ENCODE peak calls at places on chromosomes 5 and 9, in five cellular contexts. K, Y, P, J and I are unnamed samples.

GRCh38 chr9:98783518-98784226 is 12.7 kb downstream of the ANKS6 start:
- ATAC-seq in P (no peak), K (no peak), J (no peak), Y (no peak), I (no peak)

GRCh38 chr9:91923145-91923544 is 26.9 kb downstream of the ROR2 start:
- ATAC-seq in K (no peak), Y (no peak), J (no peak), P (no peak), I (no peak)

GRCh38 chr5:122924719-122925395 is 79.4 kb downstream of the SNX24 start:
- ATAC-seq in Y (no peak), P (no peak), K (no peak), J (no peak), I (no peak)

GRCh38 chr5:54577542-54577941 is 60.0 kb downstream of the SNX18 start:
- ATAC-seq in P (no peak), K (peak), J (no peak), Y (no peak), I (no peak)

GRCh38 chr5:140249536-140249935 is 53.4 kb downstream of the PFDN1 start:
- ATAC-seq in P (no peak), J (peak), K (no peak), Y (no peak), I (no peak)

GRCh38 chr5:39411051-39411450 is 13.7 kb downstream of the DAB2 start:
- ATAC-seq in J (no peak), K (peak), P (no peak), Y (peak), I (peak)

GRCh38 chr5:159695741-159696294 is 220.5 kb upstream of the ADRA1B start:
- ATAC-seq in Y (no peak), J (no peak), P (no peak), K (no peak), I (no peak)

GRCh38 chr5:73321757-73322452 is 126.7 kb downstream of the FOXD1 start:
- ATAC-seq in P (no peak), J (no peak), K (no peak), Y (no peak), I (no peak)

GRCh38 chr5:107874810-107875209 is 204.1 kb upstream of the EFNA5 start:
- ATAC-seq in K (no peak), J (no peak), P (no peak), Y (no peak), I (no peak)

GRCh38 chr9:109047259-109047658 is 34.0 kb upstream of the CTNNAL1 start:
- ATAC-seq in K (no peak), J (no peak), P (no peak), Y (no peak), I (no peak)

GRCh38 chr9:14170973-14171596 is 142.9 kb downstream of the NFIB start:
- ATAC-seq in J (peak), P (no peak), Y (no peak), K (no peak), I (no peak)

GRCh38 chr5:68196876-68197275 is 18.7 kb upstream of the PIK3R1 start:
- ATAC-seq in J (peak), K (peak), Y (peak), P (no peak), I (peak)

GRCh38 chr9:1216532-1216931 is 166.4 kb downstream of the DMRT2 start:
- ATAC-seq in J (no peak), K (no peak), P (no peak), Y (no peak), I (no peak)

GRCh38 chr9:89687848-89688247 is 83.0 kb downstream of the GADD45G start:
- ATAC-seq in K (no peak), J (no peak), P (no peak), Y (no peak), I (no peak)

GRCh38 chr9:86529496-86530275 is 175.5 kb upstream of the TUT7 start:
- ATAC-seq in Y (no peak), K (no peak), P (no peak), J (no peak), I (no peak)

GRCh38 chr5:39137391-39138181 is 63.4 kb upstream of the RICTOR start:
- ATAC-seq in J (no peak), P (no peak), K (no peak), Y (no peak), I (no peak)

GRCh38 chr9:72149231-72149975 is at the start of gene GDA:
- ATAC-seq in Y (peak), P (peak), K (peak), J (peak), I (no peak)

GRCh38 chr9:109801484-109801883 is 21.5 kb downstream of the PALM2AKAP2 start:
- ATAC-seq in Y (peak), J (no peak), K (no peak), P (no peak), I (no peak)

GRCh38 chr9:33436445-33436844 is 10.9 kb downstream of the AQP3 start:
- ATAC-seq in K (peak), J (no peak), Y (peak), P (no peak), I (no peak)

GRCh38 chr5:3858524-3858923 is 262.9 kb downstream of the IRX1 start:
- ATAC-seq in J (no peak), P (no peak), Y (no peak), K (no peak), I (no peak)

GRCh38 chr5:52693279-52693678 is 94.4 kb upstream of the ITGA1 start:
- ATAC-seq in K (peak), J (peak), Y (peak), P (no peak), I (no peak)

GRCh38 chr5:16886793-16887345 is 49.2 kb downstream of the MYO10 start:
- ATAC-seq in J (no peak), Y (no peak), P (no peak), K (no peak), I (no peak)

GRCh38 chr5:68033961-68034581 is 181.5 kb upstream of the PIK3R1 start:
- ATAC-seq in P (peak), Y (no peak), K (peak), J (no peak), I (peak)

GRCh38 chr9:112863214-112863613 is 27.5 kb downstream of the SLC46A2 start:
- ATAC-seq in P (no peak), Y (peak), J (no peak), K (peak), I (no peak)

GRCh38 chr5:9483779-9484178 is 62.1 kb downstream of the SEMA5A start:
- ATAC-seq in P (no peak), J (no peak), Y (no peak), K (no peak), I (no peak)

GRCh38 chr9:107542814-107543213 is 53.2 kb upstream of the KLF4 start:
- ATAC-seq in K (no peak), Y (no peak), P (no peak), J (no peak), I (no peak)

GRCh38 chr9:90099262-90099982 is 494.6 kb downstream of the GADD45G start:
- ATAC-seq in J (peak), K (peak), Y (peak), P (no peak), I (peak)

GRCh38 chr9:127505396-127506116 is 54.2 kb downstream of the LRSAM1 start:
- ATAC-seq in P (no peak), Y (peak), J (peak), K (peak), I (no peak)

GRCh38 chr5:97019435-97020117 is 83.7 kb downstream of the LNPEP start:
- ATAC-seq in P (no peak), K (peak), J (no peak), Y (no peak), I (peak)

GRCh38 chr5:126446498-126447224 is 23.5 kb downstream of the GRAMD2B start:
- ATAC-seq in Y (no peak), P (no peak), J (peak), K (peak), I (no peak)

GRCh38 chr5:176579323-176579722 is 30.2 kb downstream of the CDHR2 start:
- ATAC-seq in Y (no peak), K (no peak), J (no peak), P (no peak), I (no peak)

GRCh38 chr9:28538132-28538531 is 964.9 kb upstream of the C9orf72 start:
- ATAC-seq in Y (no peak), P (no peak), K (no peak), J (no peak), I (no peak)

GRCh38 chr9:130693101-130693425 is 517 bp upstream of the EXOSC2 start:
- ATAC-seq in P (peak), Y (no peak), J (no peak), K (no peak), I (no peak)

GRCh38 chr5:67815455-67816391 is 399.8 kb upstream of the PIK3R1 start:
- ATAC-seq in P (peak), Y (peak), K (peak), J (peak), I (peak)

GRCh38 chr9:6845881-6846280 is 88.1 kb downstream of the KDM4C start:
- ATAC-seq in Y (peak), K (peak), P (no peak), J (no peak), I (no peak)

GRCh38 chr5:179263391-179264052 is 81.7 kb downstream of the ADAMTS2 start:
- ATAC-seq in K (no peak), Y (no peak), J (no peak), P (no peak), I (no peak)

GRCh38 chr5:179262126-179262920 is 82.9 kb downstream of the ADAMTS2 start:
- ATAC-seq in K (no peak), Y (no peak), J (no peak), P (no peak), I (no peak)

GRCh38 chr5:179259731-179260323 is 85.4 kb downstream of the ADAMTS2 start:
- ATAC-seq in K (no peak), J (no peak), P (no peak), Y (no peak), I (no peak)

GRCh38 chr5:179260324-179261070 is 84.8 kb downstream of the ADAMTS2 start:
- ATAC-seq in K (no peak), Y (no peak), P (no peak), J (no peak), I (no peak)

DNA sequence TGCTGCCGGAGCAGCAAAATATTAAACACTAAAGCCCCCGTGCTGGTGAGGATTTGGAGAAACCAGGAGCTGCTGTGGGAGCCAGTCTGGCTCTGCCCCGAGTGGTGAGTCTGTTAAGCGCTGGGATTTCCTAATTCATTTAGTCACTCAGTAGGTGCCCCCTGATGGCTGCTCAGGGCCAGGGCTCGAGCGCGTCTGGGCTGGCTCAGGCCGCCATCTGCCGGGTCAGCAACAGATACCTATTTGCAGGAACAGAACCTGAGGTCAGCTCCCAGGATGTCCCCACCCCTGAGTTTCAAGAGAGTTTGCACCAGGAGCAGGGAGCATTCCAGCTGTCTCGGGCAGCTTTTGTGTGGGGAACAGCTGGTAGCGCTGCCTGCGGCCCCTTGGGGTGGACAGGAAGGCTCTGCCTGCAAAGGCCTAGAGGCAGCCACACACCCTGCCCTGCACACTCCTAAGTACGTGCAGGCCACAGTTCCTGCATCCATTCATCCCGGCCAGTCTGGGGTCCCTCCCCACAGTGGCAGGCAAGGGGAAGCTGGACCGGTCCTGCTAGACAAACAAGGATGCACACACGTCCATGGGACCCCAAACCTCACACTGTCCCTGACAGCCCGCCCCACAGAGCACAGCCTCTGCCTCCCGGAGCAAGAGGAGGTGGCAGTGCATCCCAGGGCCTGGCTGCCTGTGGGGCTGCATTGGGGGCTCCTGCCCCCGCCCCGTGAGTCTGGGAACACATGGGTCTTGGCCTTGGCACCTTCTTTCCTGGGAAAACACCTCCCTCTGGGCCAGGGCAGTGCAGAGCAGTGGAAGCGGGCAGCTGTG is 83.7 kb downstream of the ADAMTS2 start:
- ATAC-seq in K (no peak), J (no peak), P (no peak), Y (no peak), I (no peak)
- TF ChIP-seq CTCF in K (no peak), J (no peak), P (no peak), Y (no peak), I (peak)

DNA sequence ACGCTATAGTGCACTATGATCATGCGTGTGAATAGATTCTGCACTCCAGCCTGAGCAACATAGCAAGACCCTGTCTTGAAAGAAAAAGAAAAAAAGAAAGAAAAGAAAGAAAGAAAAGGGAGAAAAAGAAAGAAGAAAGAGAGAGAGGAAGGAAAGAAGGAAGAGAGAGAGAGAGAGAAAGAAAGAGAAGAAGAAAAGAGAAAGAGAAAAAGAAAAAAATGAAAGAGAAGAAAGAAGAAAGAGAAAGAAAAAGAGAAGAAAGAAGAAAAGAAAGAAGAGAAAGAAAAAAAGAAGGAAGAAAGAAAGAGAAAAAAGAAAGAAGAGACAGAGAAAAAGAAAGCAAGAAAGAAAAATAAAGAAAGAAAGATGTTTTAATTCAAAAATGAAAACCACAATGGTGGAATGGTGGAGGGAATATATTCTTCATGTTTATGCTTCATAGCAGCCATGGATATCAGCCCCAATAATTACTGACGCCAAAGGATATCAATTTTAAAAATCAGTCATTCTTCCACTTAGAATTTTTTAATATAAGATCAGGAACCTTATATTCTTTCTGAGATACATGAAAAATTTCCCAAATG is 168.7 kb upstream of the TBCA start:
- ATAC-seq in K (no peak), J (no peak), Y (no peak), P (no peak), I (no peak)
- TF ChIP-seq CTCF in K (no peak), J (no peak), Y (no peak), P (no peak), I (no peak)

GRCh38 chr5:76270214-76270613 is 132.9 kb upstream of the IQGAP2 start:
- ATAC-seq in K (peak), Y (no peak), J (peak), P (no peak), I (no peak)
- TF ChIP-seq CTCF in K (no peak), Y (no peak), J (no peak), P (no peak), I (no peak)

GRCh38 chr5:150163547-150164059 is 3.0 kb upstream of the CDX1 start:
- ATAC-seq in P (no peak), Y (peak), K (peak), J (no peak), I (peak)
- TF ChIP-seq CTCF in P (no peak), Y (no peak), K (no peak), J (no peak), I (no peak)

GRCh38 chr5:95883185-95884020 is 60.9 kb upstream of the GLRX start:
- ATAC-seq in P (no peak), Y (peak), J (peak), K (no peak), I (no peak)
- TF ChIP-seq CTCF in P (no peak), Y (no peak), J (no peak), K (no peak), I (no peak)

GRCh38 chr5:146646441-146646840 is 130.5 kb upstream of the GPR151 start:
- ATAC-seq in P (no peak), Y (no peak), J (no peak), K (no peak), I (no peak)
- TF ChIP-seq CTCF in P (no peak), Y (no peak), J (no peak), K (no peak), I (no peak)

GRCh38 chr5:65951330-65951729 is 25.0 kb downstream of the ERBIN start:
- ATAC-seq in P (no peak), Y (peak), K (no peak), J (no peak), I (no peak)

GRCh38 chr5:65952259-65952658 is 25.9 kb downstream of the ERBIN start:
- ATAC-seq in P (no peak), Y (peak), J (no peak), K (no peak), I (no peak)

GRCh38 chr5:65955746-65956145 is 29.4 kb downstream of the ERBIN start:
- ATAC-seq in Y (no peak), J (no peak), K (no peak), P (no peak), I (no peak)

GRCh38 chr5:65948115-65948772 is 21.9 kb downstream of the ERBIN start:
- ATAC-seq in K (no peak), P (no peak), J (no peak), Y (no peak), I (no peak)

DNA sequence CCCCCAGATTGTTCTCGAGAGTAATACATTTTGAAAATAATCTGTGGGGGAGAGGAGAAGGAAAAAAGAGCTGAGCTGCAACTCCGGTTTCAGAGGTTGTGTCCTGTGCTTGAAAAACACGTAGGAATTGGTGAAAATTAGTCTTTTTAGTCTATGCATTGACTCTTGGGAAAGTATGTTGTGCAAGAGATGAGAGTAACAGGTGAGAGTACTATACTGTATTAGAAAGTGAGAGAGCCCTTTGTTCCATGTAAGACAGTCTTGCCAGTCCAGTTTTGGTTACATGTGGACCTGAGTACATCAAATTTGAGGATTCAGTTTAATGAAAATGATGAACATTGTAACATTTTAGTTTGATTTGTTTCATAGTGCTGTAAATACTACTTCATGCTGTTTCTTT is 27.8 kb downstream of the ERBIN start:
- ATAC-seq in Y (no peak), P (no peak), K (no peak), J (no peak), I (no peak)
- TF ChIP-seq CTCF in Y (no peak), P (no peak), K (no peak), J (no peak), I (no peak)

GRCh38 chr5:72307968-72308852 is 11.8 kb downstream of the MRPS27 start:
- ATAC-seq in Y (peak), K (peak), J (peak), P (peak), I (peak)

GRCh38 chr5:72302171-72302570 is 17.9 kb downstream of the MRPS27 start:
- ATAC-seq in P (no peak), J (no peak), Y (no peak), K (no peak), I (no peak)

GRCh38 chr5:72305194-72306142 is 14.6 kb downstream of the MRPS27 start:
- ATAC-seq in Y (no peak), J (no peak), K (no peak), P (no peak), I (no peak)

GRCh38 chr5:72308853-72309191 is 11.2 kb downstream of the MRPS27 start:
- ATAC-seq in P (no peak), J (no peak), K (no peak), Y (no peak), I (no peak)

GRCh38 chr5:72307573-72307967 is 12.5 kb downstream of the MRPS27 start:
- ATAC-seq in K (peak), J (no peak), Y (no peak), P (no peak), I (no peak)
- TF ChIP-seq CTCF in K (no peak), J (no peak), Y (no peak), P (no peak), I (no peak)

GRCh38 chr9:117073071-117073470 is 341.8 kb downstream of the ASTN2 start:
- ATAC-seq in J (no peak), K (no peak), P (no peak), Y (no peak), I (no peak)
- TF ChIP-seq CTCF in J (no peak), K (no peak), P (no peak), Y (no peak), I (no peak)